ENCODE peak calls at places on chromosomes 16 and 17, in five cellular contexts. I, S, U, G and C are unnamed samples. For H3K4me1, the result is how much of the 10 kb centered on the place peaks cover.

GRCh38 chr16:56102159-56102798 is 89.0 kb upstream of the GNAO1 start:
- DNase-seq in I (peak), S (no peak), U (no peak), G (no peak), C (no peak)

GRCh38 chr16:533391-534088 is 6.0 kb downstream of the CAPN15 start:
- DNase-seq in I (peak), S (no peak), U (peak), G (no peak), C (no peak)

GRCh38 chr16:57698812-57699405 is 4.3 kb downstream of the DRC7 start:
- DNase-seq in I (no peak), S (no peak), U (peak), G (no peak), C (no peak)

GRCh38 chr17:45225051-45225700 is 3.5 kb downstream of the FMNL1 start:
- DNase-seq in I (peak), S (no peak), U (peak), G (no peak), C (peak)

GRCh38 chr16:2792945-2793344 is 5.3 kb upstream of the PRSS41 start:
- DNase-seq in I (no peak), S (no peak), U (no peak), G (no peak), C (no peak)

GRCh38 chr17:44083250-44083849 is 12.8 kb downstream of the G6PC3 start:
- DNase-seq in I (no peak), S (no peak), U (peak), G (peak), C (no peak)

GRCh38 chr17:67821871-67822367 is 3.4 kb upstream of the BPTF start:
- DNase-seq in I (no peak), S (no peak), U (no peak), G (no peak), C (no peak)

GRCh38 chr16:10992797-10993196 is 48.4 kb downstream of the CLEC16A start:
- DNase-seq in I (no peak), S (peak), U (no peak), G (peak), C (no peak)

GRCh38 chr17:48555183-48555615 is 10.3 kb upstream of the HOXB2 start:
- DNase-seq in I (no peak), S (peak), U (no peak), G (no peak), C (no peak)

GRCh38 chr17:57946798-57947358 is 8.3 kb downstream of the CUEDC1 start:
- DNase-seq in I (peak), S (peak), U (no peak), G (no peak), C (no peak)

GRCh38 chr17:50412188-50412732 is 13.8 kb upstream of the ACSF2 start:
- DNase-seq in I (no peak), S (no peak), U (no peak), G (no peak), C (no peak)

GRCh38 chr16:74769791-74770190 is 4.8 kb downstream of the FA2H start:
- DNase-seq in I (no peak), S (no peak), U (no peak), G (no peak), C (no peak)

DNA sequence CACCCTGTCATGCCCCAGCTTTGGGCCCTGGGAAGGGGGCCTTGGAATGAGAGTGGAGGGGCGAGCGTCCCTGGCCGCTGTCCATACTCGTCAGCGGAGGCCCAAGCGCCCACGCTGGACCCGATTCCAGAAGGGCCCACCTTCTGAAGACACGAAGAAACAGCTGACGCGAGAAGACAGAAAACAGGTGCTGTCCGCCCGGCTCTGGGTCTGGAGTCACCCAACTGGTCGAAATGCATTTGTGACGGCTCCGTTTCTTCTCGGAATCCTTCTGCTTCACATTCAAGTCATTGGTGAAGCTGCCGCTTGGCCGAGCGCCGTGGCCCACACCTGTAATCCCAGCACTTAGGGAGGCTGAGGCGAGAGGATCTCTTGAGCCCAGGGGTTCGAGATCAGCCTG is 52.8 kb upstream of the PVALEF start:
- DNase-seq in I (no peak), S (no peak), U (no peak), G (no peak), C (no peak)
- H3K4me1 ChIP-seq in I (under half), S (under half), U (under half), G (under half), C (under half)

GRCh38 chr16:87850009-87851006 is 19.0 kb downstream of the SLC7A5 start:
- DNase-seq in I (peak), S (peak), U (peak), G (no peak), C (peak)
- H3K4me1 ChIP-seq in I (under half), S (under half), U (under half), G (under half), C (under half)

GRCh38 chr17:17787568-17787967 is 49.2 kb downstream of the SREBF1 start:
- DNase-seq in I (no peak), S (no peak), U (peak), G (no peak), C (no peak)

GRCh38 chr17:17789410-17789809 is 47.4 kb downstream of the SREBF1 start:
- DNase-seq in I (no peak), S (no peak), U (no peak), G (no peak), C (no peak)

GRCh38 chr17:17790673-17791464 is 45.9 kb downstream of the SREBF1 start:
- DNase-seq in I (no peak), S (no peak), U (no peak), G (no peak), C (no peak)

GRCh38 chr17:17789828-17790672 is 46.7 kb downstream of the SREBF1 start:
- DNase-seq in I (no peak), S (no peak), U (no peak), G (no peak), C (no peak)

GRCh38 chr17:17788967-17789366 is 47.8 kb downstream of the SREBF1 start:
- DNase-seq in I (no peak), S (no peak), U (peak), G (no peak), C (no peak)
- H3K4me1 ChIP-seq in I (under half), S (under half), U (under half), G (under half), C (under half)

GRCh38 chr16:87472935-87473334 is 19.9 kb downstream of the ZCCHC14 start:
- DNase-seq in I (no peak), S (no peak), U (no peak), G (no peak), C (no peak)

GRCh38 chr16:87471278-87472141 is 21.3 kb downstream of the ZCCHC14 start:
- DNase-seq in I (peak), S (no peak), U (no peak), G (no peak), C (no peak)

GRCh38 chr16:87472142-87472778 is 20.6 kb downstream of the ZCCHC14 start:
- DNase-seq in I (no peak), S (no peak), U (no peak), G (no peak), C (no peak)

GRCh38 chr16:87474566-87474996 is 18.2 kb downstream of the ZCCHC14 start:
- DNase-seq in I (no peak), S (no peak), U (no peak), G (no peak), C (no peak)

DNA sequence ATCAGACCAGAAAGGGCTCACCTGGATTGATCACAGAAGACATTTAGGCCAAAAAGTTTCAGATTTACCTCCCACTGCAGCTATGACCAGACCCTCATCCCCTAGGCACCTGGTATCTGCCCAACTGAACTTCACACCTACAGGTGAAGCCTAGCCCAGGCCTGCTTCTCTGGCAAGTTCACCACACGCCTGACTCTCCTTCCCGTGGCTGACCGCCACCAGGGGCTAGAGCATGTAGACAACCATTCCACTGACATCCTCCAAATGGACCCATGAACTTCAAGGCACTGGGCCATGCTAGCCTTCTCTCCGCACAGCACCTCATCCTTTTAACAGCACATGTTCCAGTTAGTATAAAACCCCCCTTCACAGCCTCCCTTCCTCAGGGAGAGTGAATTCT is 18.8 kb downstream of the ZCCHC14 start:
- DNase-seq in I (no peak), S (no peak), U (no peak), G (no peak), C (no peak)
- H3K4me1 ChIP-seq in I (under half), S (under half), U (under half), G (under half), C (under half)

DNA sequence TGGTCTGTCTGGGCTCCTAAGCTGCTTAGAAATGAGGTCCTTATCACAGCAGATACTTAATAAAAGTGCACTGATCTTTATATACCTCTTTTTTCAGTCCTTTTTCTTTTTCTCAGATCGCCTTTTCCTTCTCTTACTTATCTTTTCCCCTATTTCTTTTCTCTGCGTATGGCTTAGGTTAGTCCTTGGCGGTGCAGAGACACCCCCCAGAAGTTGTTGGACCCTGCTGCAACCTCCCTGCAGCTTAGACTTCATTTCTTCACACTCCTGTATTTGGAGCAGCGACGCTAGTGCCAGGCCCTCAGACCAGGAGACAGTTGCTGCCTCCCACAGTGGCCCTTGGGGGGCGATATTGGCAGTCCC is 67.6 kb downstream of the CENPV start:
- DNase-seq in I (no peak), S (no peak), U (peak), G (no peak), C (no peak)
- H3K4me1 ChIP-seq in I (half or more), S (under half), U (under half), G (half or more), C (under half)

GRCh38 chr17:17060001-17060929 is 18.0 kb downstream of the MPRIP start:
- DNase-seq in I (no peak), S (no peak), U (peak), G (no peak), C (no peak)

GRCh38 chr17:17058304-17058703 is 16.0 kb downstream of the MPRIP start:
- DNase-seq in I (no peak), S (no peak), U (no peak), G (no peak), C (no peak)

GRCh38 chr17:17061516-17061915 is 19.3 kb downstream of the MPRIP start:
- DNase-seq in I (no peak), S (no peak), U (no peak), G (no peak), C (no peak)

GRCh38 chr17:17060930-17061329 is 18.7 kb downstream of the MPRIP start:
- DNase-seq in I (no peak), S (no peak), U (no peak), G (no peak), C (no peak)

GRCh38 chr17:17059301-17059890 is 17.1 kb downstream of the MPRIP start:
- DNase-seq in I (no peak), S (no peak), U (no peak), G (no peak), C (no peak)
- H3K4me1 ChIP-seq in I (under half), S (under half), U (under half), G (under half), C (under half)

GRCh38 chr17:17877548-17878358 is 41.0 kb upstream of the SREBF1 start:
- DNase-seq in I (peak), S (peak), U (peak), G (no peak), C (no peak)
- H3K4me1 ChIP-seq in I (under half), S (under half), U (under half), G (under half), C (under half)